ENCODE peak calls at places on chromosome 3, in eight cellular contexts. One of them, this sample, is unnamed.

GRCh38 chr3:31197941-31198340 is 303.5 kb upstream of the GADL1 start:
- DNase-seq in stimulated activated CD4-positive, alpha-beta T cell treated with anti-CD3 and anti-CD28 coated beads, Interleukin-15, amount 100 ng/mL, for 1 hour: no peak
- DNase-seq in lung microvascular endothelial cell: no peak
- DNase-seq in NCI-H69: no peak
- DNase-seq in COLO829: no peak
- DNase-seq in NCI-H1417: no peak
- DNase-seq in MM.1S: no peak
- DNase-seq in HCEC 1CT: peak
- DNase-seq in this sample: no peak

GRCh38 chr3:127546970-127547733 is 43.4 kb downstream of the TPRA1 start:
- DNase-seq in NCI-H1417: peak
- DNase-seq in COLO829: no peak
- DNase-seq in stimulated activated CD4-positive, alpha-beta T cell treated with anti-CD3 and anti-CD28 coated beads, Interleukin-15, amount 100 ng/mL, for 1 hour: no peak
- DNase-seq in NCI-H69: no peak
- DNase-seq in lung microvascular endothelial cell: no peak
- DNase-seq in HCEC 1CT: no peak
- DNase-seq in MM.1S: no peak
- DNase-seq in this sample: no peak

GRCh38 chr3:156952011-156952410 is 125.9 kb downstream of the LEKR1 start:
- DNase-seq in MM.1S: no peak
- DNase-seq in COLO829: no peak
- DNase-seq in NCI-H69: no peak
- DNase-seq in NCI-H1417: no peak
- DNase-seq in lung microvascular endothelial cell: no peak
- DNase-seq in HCEC 1CT: no peak
- DNase-seq in stimulated activated CD4-positive, alpha-beta T cell treated with anti-CD3 and anti-CD28 coated beads, Interleukin-15, amount 100 ng/mL, for 1 hour: no peak
- DNase-seq in this sample: no peak

GRCh38 chr3:58490860-58491501 is 915 bp upstream of the KCTD6 start:
- DNase-seq in COLO829: no peak
- DNase-seq in MM.1S: no peak
- DNase-seq in stimulated activated CD4-positive, alpha-beta T cell treated with anti-CD3 and anti-CD28 coated beads, Interleukin-15, amount 100 ng/mL, for 1 hour: no peak
- DNase-seq in HCEC 1CT: no peak
- DNase-seq in NCI-H1417: no peak
- DNase-seq in lung microvascular endothelial cell: no peak
- DNase-seq in NCI-H69: no peak
- DNase-seq in this sample: no peak

GRCh38 chr3:105933871-105934270 is 65.1 kb upstream of the CBLB start:
- DNase-seq in NCI-H1417: no peak
- DNase-seq in COLO829: peak
- DNase-seq in NCI-H69: no peak
- DNase-seq in HCEC 1CT: no peak
- DNase-seq in stimulated activated CD4-positive, alpha-beta T cell treated with anti-CD3 and anti-CD28 coated beads, Interleukin-15, amount 100 ng/mL, for 1 hour: no peak
- DNase-seq in lung microvascular endothelial cell: no peak
- DNase-seq in MM.1S: no peak
- DNase-seq in this sample: no peak

GRCh38 chr3:12436514-12437222 is 47.6 kb upstream of the TSEN2 start:
- DNase-seq in stimulated activated CD4-positive, alpha-beta T cell treated with anti-CD3 and anti-CD28 coated beads, Interleukin-15, amount 100 ng/mL, for 1 hour: no peak
- DNase-seq in NCI-H1417: no peak
- DNase-seq in HCEC 1CT: peak
- DNase-seq in lung microvascular endothelial cell: no peak
- DNase-seq in NCI-H69: no peak
- DNase-seq in MM.1S: no peak
- DNase-seq in COLO829: no peak
- DNase-seq in this sample: no peak

GRCh38 chr3:133962879-133963278 is 66.8 kb downstream of the SLCO2A1 start:
- DNase-seq in NCI-H1417: no peak
- DNase-seq in HCEC 1CT: no peak
- DNase-seq in COLO829: no peak
- DNase-seq in lung microvascular endothelial cell: peak
- DNase-seq in NCI-H69: no peak
- DNase-seq in MM.1S: no peak
- DNase-seq in stimulated activated CD4-positive, alpha-beta T cell treated with anti-CD3 and anti-CD28 coated beads, Interleukin-15, amount 100 ng/mL, for 1 hour: no peak
- DNase-seq in this sample: no peak

GRCh38 chr3:140251678-140252077 is 316.7 kb downstream of the CLSTN2 start:
- DNase-seq in lung microvascular endothelial cell: no peak
- DNase-seq in NCI-H1417: peak
- DNase-seq in stimulated activated CD4-positive, alpha-beta T cell treated with anti-CD3 and anti-CD28 coated beads, Interleukin-15, amount 100 ng/mL, for 1 hour: no peak
- DNase-seq in MM.1S: no peak
- DNase-seq in COLO829: no peak
- DNase-seq in HCEC 1CT: no peak
- DNase-seq in NCI-H69: peak
- DNase-seq in this sample: no peak

GRCh38 chr3:7195934-7196333 is 335.0 kb downstream of the GRM7 start:
- DNase-seq in MM.1S: no peak
- DNase-seq in NCI-H69: peak
- DNase-seq in COLO829: no peak
- DNase-seq in lung microvascular endothelial cell: no peak
- DNase-seq in stimulated activated CD4-positive, alpha-beta T cell treated with anti-CD3 and anti-CD28 coated beads, Interleukin-15, amount 100 ng/mL, for 1 hour: no peak
- DNase-seq in NCI-H1417: no peak
- DNase-seq in HCEC 1CT: no peak
- DNase-seq in this sample: no peak

GRCh38 chr3:32954506-32954905 is 3.1 kb downstream of the CCR4 start:
- DNase-seq in stimulated activated CD4-positive, alpha-beta T cell treated with anti-CD3 and anti-CD28 coated beads, Interleukin-15, amount 100 ng/mL, for 1 hour: no peak
- DNase-seq in lung microvascular endothelial cell: no peak
- DNase-seq in COLO829: no peak
- DNase-seq in NCI-H69: no peak
- DNase-seq in NCI-H1417: no peak
- DNase-seq in HCEC 1CT: no peak
- DNase-seq in MM.1S: no peak
- DNase-seq in this sample: no peak

This sample was measured in endothelial cell of umbilical vein.